ENCODE peak calls at places on chromosomes 11 and 22, in six cellular contexts. K is ACHN; X is chondrocyte; V is GM12865; Z is activated T-helper 1 cell treated with anti-CD3 and anti-CD28 coated beads, Interleukin-2, amount 50 U/mL, for 16 hours; D is stimulated activated CD8-positive, alpha-beta memory T cell treated with anti-CD3 and anti-CD28 coated beads, Interleukin-7, amount 100 ng/mL, for 1 hour. T is an unnamed sample.

GRCh38 chr22:40404251-40405177 is 34.1 kb downstream of the SGSM3 start:
- DNase-seq in V (no peak), D (no peak), K (no peak), Z (no peak), X (no peak), T (no peak)

GRCh38 chr22:27149886-27150529 is 492.6 kb downstream of the MIAT start:
- DNase-seq in D (no peak), X (no peak), V (no peak), K (no peak), Z (no peak), T (no peak)

GRCh38 chr11:10044618-10045017 is 249.4 kb downstream of the SBF2 start:
- DNase-seq in K (peak), X (no peak), V (peak), D (no peak), Z (no peak), T (no peak)

GRCh38 chr11:44634401-44635281 is 69.2 kb downstream of the CD82 start:
- DNase-seq in V (no peak), K (peak), D (no peak), X (peak), Z (no peak), T (no peak)

GRCh38 chr11:111922803-111923202 is 4.1 kb downstream of the C11orf52 start:
- DNase-seq in X (no peak), K (no peak), Z (no peak), D (no peak), V (no peak), T (no peak)

GRCh38 chr11:59206635-59207034 is 6.1 kb downstream of the MPEG1 start:
- DNase-seq in X (no peak), K (peak), V (peak), D (no peak), Z (no peak), T (no peak)

GRCh38 chr11:13135385-13136271 is 126.5 kb downstream of the RASSF10 start:
- DNase-seq in D (no peak), X (no peak), K (no peak), Z (no peak), V (no peak), T (no peak)

GRCh38 chr11:104534268-104534667 is 364.0 kb downstream of the CASP12 start:
- DNase-seq in D (no peak), X (no peak), V (no peak), K (no peak), Z (no peak), T (no peak)

GRCh38 chr22:40345271-40345670 is 1.0 kb upstream of the ADSL start:
- DNase-seq in V (peak), Z (no peak), D (no peak), X (no peak), K (peak), T (no peak)

GRCh38 chr22:46664301-46664855 is 44.2 kb downstream of the GRAMD4 start:
- DNase-seq in D (no peak), V (no peak), Z (no peak), X (no peak), K (no peak), T (no peak)

GRCh38 chr11:13595166-13595565 is 73.3 kb upstream of the FAR1 start:
- DNase-seq in Z (no peak), X (no peak), V (no peak), D (no peak), K (no peak), T (no peak)

GRCh38 chr11:69141742-69142141 is 14.0 kb upstream of the SMIM38 start:
- DNase-seq in X (no peak), Z (no peak), D (no peak), V (no peak), K (no peak), T (no peak)

GRCh38 chr11:118791961-118792578 is 1.1 kb upstream of the DDX6 start:
- DNase-seq in V (peak), D (no peak), X (no peak), K (peak), Z (peak), T (no peak)

GRCh38 chr11:12253843-12254281 is 123.5 kb upstream of the PARVA start:
- DNase-seq in V (no peak), D (no peak), Z (no peak), X (no peak), K (no peak), T (no peak)

GRCh38 chr11:57778318-57779037 is 16.9 kb downstream of the CTNND1 start:
- DNase-seq in V (no peak), D (no peak), X (no peak), Z (no peak), K (peak), T (no peak)

GRCh38 chr22:37784829-37785495 is 22.8 kb upstream of the GCAT start:
- DNase-seq in Z (no peak), V (no peak), X (no peak), K (no peak), D (no peak), T (no peak)

GRCh38 chr11:58742981-58743880 is 11.5 kb upstream of the GLYAT start:
- DNase-seq in V (peak), Z (no peak), D (no peak), X (no peak), K (no peak), T (no peak)

GRCh38 chr11:10376061-10376460 is 71.2 kb downstream of the ADM start:
- DNase-seq in D (no peak), K (no peak), Z (no peak), V (no peak), X (no peak), T (no peak)

GRCh38 chr11:17875908-17876307 is 136.9 kb downstream of the SERGEF start:
- DNase-seq in K (no peak), X (no peak), Z (no peak), V (no peak), D (no peak), T (no peak)

GRCh38 chr22:32348031-32348611 is 9.5 kb upstream of the RFPL3 start:
- DNase-seq in D (no peak), X (no peak), V (no peak), K (no peak), Z (no peak), T (no peak)

GRCh38 chr11:129846508-129847335 is 31.1 kb downstream of the TMEM45B start:
- DNase-seq in V (no peak), K (no peak), D (no peak), X (no peak), Z (no peak), T (no peak)

GRCh38 chr11:27248430-27249207 is 114.4 kb downstream of the CCDC34 start:
- DNase-seq in K (no peak), V (no peak), X (no peak), Z (no peak), D (no peak), T (no peak)

GRCh38 chr11:65932558-65932919 is 12.7 kb upstream of the TSGA10IP start:
- DNase-seq in V (no peak), K (no peak), D (no peak), Z (no peak), X (no peak), T (no peak)

GRCh38 chr11:121421149-121421906 is 30.8 kb upstream of the SORL1 start:
- DNase-seq in V (peak), X (no peak), K (no peak), D (no peak), Z (no peak), T (no peak)

GRCh38 chr11:35477871-35478270 is 47.5 kb downstream of the PAMR1 start:
- DNase-seq in K (no peak), V (no peak), Z (no peak), X (no peak), D (no peak), T (no peak)

GRCh38 chr11:35531246-35531645 is 5.8 kb upstream of the PAMR1 start:
- DNase-seq in Z (no peak), K (no peak), X (no peak), D (no peak), V (no peak), T (no peak)

GRCh38 chr11:9875862-9876261 is 212.0 kb downstream of the SWAP70 start:
- DNase-seq in D (no peak), Z (no peak), X (no peak), V (no peak), K (no peak), T (no peak)

GRCh38 chr11:108766596-108767173 is 101.8 kb downstream of the DDX10 start:
- DNase-seq in V (no peak), Z (no peak), X (no peak), K (peak), D (no peak), T (no peak)

GRCh38 chr11:93718057-93718563 is 23.2 kb downstream of the TAF1D start:
- DNase-seq in D (no peak), Z (no peak), X (no peak), K (no peak), V (peak), T (no peak)

GRCh38 chr11:65890324-65891179 is at the start of gene CCDC85B:
- DNase-seq in V (peak), Z (peak), D (peak), K (peak), X (peak), T (no peak)

GRCh38 chr22:48807155-48807554 is 1020.5 kb downstream of the BRD1 start:
- DNase-seq in X (no peak), Z (no peak), D (no peak), V (no peak), K (no peak), T (no peak)

GRCh38 chr11:112460141-112460540 is 199.5 kb upstream of the PLET1 start:
- DNase-seq in K (no peak), D (no peak), V (no peak), Z (no peak), X (no peak), T (no peak)

GRCh38 chr11:107385361-107385982 is 72.2 kb downstream of the CWF19L2 start:
- DNase-seq in K (no peak), Z (no peak), V (no peak), D (no peak), X (no peak), T (no peak)

GRCh38 chr11:123566852-123567251 is 87.6 kb downstream of the SCN3B start:
- DNase-seq in V (no peak), K (no peak), X (no peak), Z (no peak), D (no peak), T (no peak)

GRCh38 chr22:20463324-20464095 is 25.9 kb upstream of the SCARF2 start:
- DNase-seq in X (peak), D (no peak), V (peak), Z (peak), K (no peak), T (no peak)

GRCh38 chr11:83717551-83717950 is 431.4 kb upstream of the CCDC90B start:
- DNase-seq in Z (no peak), K (no peak), X (no peak), D (no peak), V (no peak), T (no peak)